ENCODE peak calls at places on chromosomes 3 and 15, in ten cellular contexts. One of them, this sample, is unnamed.

GRCh38 chr3:8733332-8734094 is at the start of gene CAV3:
- DNase-seq in GM20000: no peak
- DNase-seq in nephron progenitor cell: no peak
- DNase-seq in heart right ventricle: peak; percentile 52
- DNase-seq in WERI-Rb-1: peak; percentile 47
- DNase-seq in AG09319: no peak
- DNase-seq in foreskin fibroblast: peak; percentile 29
- DNase-seq in mucosa of descending colon: no peak
- DNase-seq in cardiac fibroblast: no peak
- DNase-seq in WTC11: no peak
- DNase-seq in this sample: no peak

GRCh38 chr3:78919021-78919755 is 848.6 kb downstream of the ROBO1 start:
- DNase-seq in heart right ventricle: no peak
- DNase-seq in foreskin fibroblast: peak; percentile 76
- DNase-seq in WTC11: no peak
- DNase-seq in WERI-Rb-1: no peak
- DNase-seq in cardiac fibroblast: peak; percentile 97
- DNase-seq in AG09319: peak; percentile 52
- DNase-seq in mucosa of descending colon: no peak
- DNase-seq in nephron progenitor cell: no peak
- DNase-seq in GM20000: peak; percentile 21
- DNase-seq in this sample: no peak

GRCh38 chr3:42205800-42206514 is 60.0 kb downstream of the CCK start:
- DNase-seq in WERI-Rb-1: no peak
- DNase-seq in WTC11: no peak
- DNase-seq in GM20000: peak; percentile 73
- DNase-seq in heart right ventricle: no peak
- DNase-seq in cardiac fibroblast: no peak
- DNase-seq in mucosa of descending colon: no peak
- DNase-seq in nephron progenitor cell: no peak
- DNase-seq in foreskin fibroblast: no peak
- DNase-seq in AG09319: no peak
- DNase-seq in this sample: no peak

GRCh38 chr3:46483799-46484198 is 14.0 kb upstream of the RTP3 start:
- DNase-seq in WTC11: no peak
- DNase-seq in heart right ventricle: no peak
- DNase-seq in WERI-Rb-1: no peak
- DNase-seq in cardiac fibroblast: no peak
- DNase-seq in nephron progenitor cell: no peak
- DNase-seq in AG09319: no peak
- DNase-seq in GM20000: no peak
- DNase-seq in mucosa of descending colon: no peak
- DNase-seq in foreskin fibroblast: no peak
- DNase-seq in this sample: no peak

GRCh38 chr3:51712963-51713362 is 6.1 kb downstream of the GRM2 start:
- DNase-seq in foreskin fibroblast: no peak
- DNase-seq in WERI-Rb-1: no peak
- DNase-seq in cardiac fibroblast: no peak
- DNase-seq in GM20000: no peak
- DNase-seq in heart right ventricle: no peak
- DNase-seq in WTC11: peak; percentile 2
- DNase-seq in AG09319: no peak
- DNase-seq in nephron progenitor cell: no peak
- DNase-seq in mucosa of descending colon: no peak
- DNase-seq in this sample: no peak

GRCh38 chr3:166685246-166685645 is 694.9 kb downstream of the ZBBX start:
- DNase-seq in mucosa of descending colon: no peak
- DNase-seq in foreskin fibroblast: no peak
- DNase-seq in WTC11: no peak
- DNase-seq in WERI-Rb-1: no peak
- DNase-seq in GM20000: no peak
- DNase-seq in heart right ventricle: no peak
- DNase-seq in AG09319: no peak
- DNase-seq in nephron progenitor cell: no peak
- DNase-seq in cardiac fibroblast: no peak
- DNase-seq in this sample: no peak

GRCh38 chr3:194194051-194194756 is 58.3 kb downstream of the HES1 start:
- DNase-seq in WTC11: no peak
- DNase-seq in nephron progenitor cell: no peak
- DNase-seq in foreskin fibroblast: no peak
- DNase-seq in GM20000: peak; percentile 47
- DNase-seq in heart right ventricle: no peak
- DNase-seq in WERI-Rb-1: no peak
- DNase-seq in cardiac fibroblast: no peak
- DNase-seq in mucosa of descending colon: no peak
- DNase-seq in AG09319: no peak
- DNase-seq in this sample: peak; percentile 21

GRCh38 chr15:63374686-63375520 is 6.7 kb downstream of the CA12 start:
- DNase-seq in mucosa of descending colon: no peak
- DNase-seq in foreskin fibroblast: peak; percentile 89
- DNase-seq in cardiac fibroblast: peak; percentile 80
- DNase-seq in nephron progenitor cell: no peak
- DNase-seq in WERI-Rb-1: peak; percentile 32
- DNase-seq in WTC11: no peak
- DNase-seq in GM20000: no peak
- DNase-seq in heart right ventricle: no peak
- DNase-seq in AG09319: no peak
- DNase-seq in this sample: no peak

GRCh38 chr15:52730163-52730562 is 51.0 kb upstream of the ATOSA start:
- DNase-seq in WTC11: no peak
- DNase-seq in WERI-Rb-1: no peak
- DNase-seq in nephron progenitor cell: no peak
- DNase-seq in GM20000: no peak
- DNase-seq in foreskin fibroblast: peak; percentile 88
- DNase-seq in mucosa of descending colon: no peak
- DNase-seq in AG09319: peak; percentile 41
- DNase-seq in cardiac fibroblast: peak; percentile 74
- DNase-seq in heart right ventricle: no peak
- DNase-seq in this sample: no peak

GRCh38 chr3:177104299-177104992 is 92.8 kb downstream of the TBL1XR1 start:
- DNase-seq in mucosa of descending colon: no peak
- DNase-seq in WTC11: no peak
- DNase-seq in heart right ventricle: no peak
- DNase-seq in AG09319: no peak
- DNase-seq in GM20000: no peak
- DNase-seq in nephron progenitor cell: no peak
- DNase-seq in WERI-Rb-1: peak; percentile 13
- DNase-seq in cardiac fibroblast: no peak
- DNase-seq in foreskin fibroblast: no peak
- DNase-seq in this sample: no peak

GRCh38 chr15:55742498-55742926 is 440 bp downstream of the PRTG start:
- DNase-seq in foreskin fibroblast: peak; percentile 67
- DNase-seq in nephron progenitor cell: no peak
- DNase-seq in WERI-Rb-1: peak; percentile 50
- DNase-seq in mucosa of descending colon: no peak
- DNase-seq in WTC11: no peak
- DNase-seq in AG09319: no peak
- DNase-seq in heart right ventricle: peak; percentile 34
- DNase-seq in GM20000: peak; percentile 58
- DNase-seq in cardiac fibroblast: peak; percentile 33
- DNase-seq in this sample: peak; percentile 18

GRCh38 chr3:3189102-3189727 is 9.7 kb upstream of the CRBN start:
- DNase-seq in mucosa of descending colon: no peak
- DNase-seq in WERI-Rb-1: no peak
- DNase-seq in cardiac fibroblast: no peak
- DNase-seq in heart right ventricle: no peak
- DNase-seq in foreskin fibroblast: no peak
- DNase-seq in AG09319: no peak
- DNase-seq in nephron progenitor cell: no peak
- DNase-seq in WTC11: no peak
- DNase-seq in GM20000: no peak
- DNase-seq in this sample: no peak

GRCh38 chr15:64842986-64843561 is 1.4 kb downstream of the PLEKHO2 start:
- DNase-seq in mucosa of descending colon: peak; percentile 76
- DNase-seq in nephron progenitor cell: peak; percentile 28
- DNase-seq in foreskin fibroblast: peak; percentile 81
- DNase-seq in WTC11: no peak
- DNase-seq in cardiac fibroblast: peak; percentile 69
- DNase-seq in heart right ventricle: peak; percentile 61
- DNase-seq in GM20000: peak; percentile 52
- DNase-seq in AG09319: no peak
- DNase-seq in WERI-Rb-1: peak; percentile 87
- DNase-seq in this sample: no peak

GRCh38 chr3:64131755-64132154 is 93.5 kb downstream of the PRICKLE2 start:
- DNase-seq in WTC11: no peak
- DNase-seq in heart right ventricle: no peak
- DNase-seq in cardiac fibroblast: no peak
- DNase-seq in WERI-Rb-1: peak; percentile 52
- DNase-seq in foreskin fibroblast: no peak
- DNase-seq in GM20000: no peak
- DNase-seq in nephron progenitor cell: no peak
- DNase-seq in mucosa of descending colon: no peak
- DNase-seq in AG09319: no peak
- DNase-seq in this sample: no peak

GRCh38 chr3:117609330-117609729 is 899.8 kb downstream of the TUSC7 start:
- DNase-seq in foreskin fibroblast: no peak
- DNase-seq in GM20000: no peak
- DNase-seq in nephron progenitor cell: no peak
- DNase-seq in heart right ventricle: no peak
- DNase-seq in AG09319: no peak
- DNase-seq in WERI-Rb-1: no peak
- DNase-seq in mucosa of descending colon: no peak
- DNase-seq in WTC11: no peak
- DNase-seq in cardiac fibroblast: no peak
- DNase-seq in this sample: no peak

GRCh38 chr3:117611242-117611641 is 901.7 kb downstream of the TUSC7 start:
- DNase-seq in AG09319: no peak
- DNase-seq in mucosa of descending colon: no peak
- DNase-seq in foreskin fibroblast: no peak
- DNase-seq in WTC11: no peak
- DNase-seq in cardiac fibroblast: no peak
- DNase-seq in nephron progenitor cell: no peak
- DNase-seq in heart right ventricle: no peak
- DNase-seq in GM20000: no peak
- DNase-seq in WERI-Rb-1: peak; percentile 22
- DNase-seq in this sample: no peak

GRCh38 chr3:117603097-117603496 is 893.5 kb downstream of the TUSC7 start:
- DNase-seq in foreskin fibroblast: no peak
- DNase-seq in WERI-Rb-1: no peak
- DNase-seq in mucosa of descending colon: no peak
- DNase-seq in WTC11: no peak
- DNase-seq in nephron progenitor cell: no peak
- DNase-seq in GM20000: no peak
- DNase-seq in cardiac fibroblast: no peak
- DNase-seq in AG09319: no peak
- DNase-seq in heart right ventricle: no peak
- DNase-seq in this sample: no peak

GRCh38 chr3:117610156-117610555 is 900.6 kb downstream of the TUSC7 start:
- DNase-seq in foreskin fibroblast: no peak
- DNase-seq in WERI-Rb-1: no peak
- DNase-seq in nephron progenitor cell: no peak
- DNase-seq in cardiac fibroblast: no peak
- DNase-seq in GM20000: no peak
- DNase-seq in WTC11: no peak
- DNase-seq in AG09319: no peak
- DNase-seq in mucosa of descending colon: no peak
- DNase-seq in heart right ventricle: no peak
- DNase-seq in this sample: no peak

GRCh38 chr3:117606860-117607259 is 897.3 kb downstream of the TUSC7 start:
- DNase-seq in nephron progenitor cell: no peak
- DNase-seq in WERI-Rb-1: no peak
- DNase-seq in GM20000: no peak
- DNase-seq in mucosa of descending colon: no peak
- DNase-seq in AG09319: no peak
- DNase-seq in foreskin fibroblast: no peak
- DNase-seq in cardiac fibroblast: no peak
- DNase-seq in heart right ventricle: no peak
- DNase-seq in WTC11: no peak
- DNase-seq in this sample: no peak
- TF ChIP-seq CTCF in nephron progenitor cell: no peak
- TF ChIP-seq CTCF in WERI-Rb-1: no peak
- TF ChIP-seq CTCF in GM20000: no peak
- TF ChIP-seq CTCF in mucosa of descending colon: no peak
- TF ChIP-seq CTCF in AG09319: no peak
- TF ChIP-seq CTCF in foreskin fibroblast: no peak
- TF ChIP-seq CTCF in cardiac fibroblast: no peak
- TF ChIP-seq CTCF in heart right ventricle: no peak
- TF ChIP-seq CTCF in WTC11: no peak
- TF ChIP-seq CTCF in this sample: no peak

DNA sequence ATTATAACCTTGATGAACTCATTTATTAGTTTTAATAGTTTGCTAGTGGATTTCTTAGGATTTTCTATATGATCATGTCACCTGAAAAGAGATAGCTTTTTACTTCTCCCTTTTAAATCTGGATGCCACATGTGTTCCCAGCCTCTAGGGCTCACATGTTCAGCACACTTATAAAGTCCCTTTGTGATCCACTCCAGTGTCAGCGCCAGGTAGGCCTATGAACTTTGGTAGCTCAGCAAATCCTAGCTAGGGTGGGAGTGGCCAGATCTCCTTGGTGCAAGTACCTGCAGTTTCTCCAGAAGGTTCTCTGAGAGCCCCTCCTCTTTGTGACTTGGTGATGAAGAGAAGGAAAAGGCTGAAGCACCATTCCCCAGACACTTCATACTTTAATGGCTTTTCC is 8.7 kb downstream of the FETUB start:
- DNase-seq in cardiac fibroblast: no peak
- DNase-seq in WERI-Rb-1: no peak
- DNase-seq in foreskin fibroblast: no peak
- DNase-seq in heart right ventricle: no peak
- DNase-seq in WTC11: no peak
- DNase-seq in mucosa of descending colon: no peak
- DNase-seq in GM20000: no peak
- DNase-seq in AG09319: no peak
- DNase-seq in nephron progenitor cell: no peak
- DNase-seq in this sample: no peak
- TF ChIP-seq CTCF in cardiac fibroblast: no peak
- TF ChIP-seq CTCF in WERI-Rb-1: no peak
- TF ChIP-seq CTCF in foreskin fibroblast: no peak
- TF ChIP-seq CTCF in heart right ventricle: no peak
- TF ChIP-seq CTCF in WTC11: no peak
- TF ChIP-seq CTCF in mucosa of descending colon: no peak
- TF ChIP-seq CTCF in GM20000: no peak
- TF ChIP-seq CTCF in AG09319: no peak
- TF ChIP-seq CTCF in nephron progenitor cell: no peak
- TF ChIP-seq CTCF in this sample: no peak

DNA sequence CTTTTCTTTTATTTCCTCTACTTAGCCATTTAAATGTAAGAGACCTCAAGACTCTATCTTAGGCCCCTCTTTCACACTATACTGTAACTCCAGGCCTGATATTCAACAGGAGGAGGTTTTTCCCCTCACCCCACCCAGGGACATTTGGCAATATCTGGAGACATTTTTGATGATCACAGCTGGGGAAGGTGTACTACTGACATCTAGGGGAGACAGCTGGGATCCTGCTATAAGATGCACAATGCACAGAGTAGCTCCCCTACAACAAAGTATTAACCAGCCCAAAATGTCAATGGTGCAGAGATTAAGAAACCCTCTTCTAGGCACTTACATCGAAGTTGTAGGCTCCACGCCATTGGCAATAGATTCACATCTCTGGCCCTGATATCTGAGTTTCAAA is 517.5 kb upstream of the UBE2E2 start:
- DNase-seq in AG09319: no peak
- DNase-seq in GM20000: no peak
- DNase-seq in cardiac fibroblast: peak; percentile 15
- DNase-seq in WTC11: no peak
- DNase-seq in heart right ventricle: no peak
- DNase-seq in WERI-Rb-1: no peak
- DNase-seq in nephron progenitor cell: no peak
- DNase-seq in mucosa of descending colon: no peak
- DNase-seq in foreskin fibroblast: peak; percentile 64
- DNase-seq in this sample: no peak
- TF ChIP-seq CTCF in AG09319: peak; percentile 25
- TF ChIP-seq CTCF in GM20000: no peak
- TF ChIP-seq CTCF in cardiac fibroblast: peak; percentile 33
- TF ChIP-seq CTCF in WTC11: no peak
- TF ChIP-seq CTCF in heart right ventricle: no peak
- TF ChIP-seq CTCF in WERI-Rb-1: peak; percentile 63
- TF ChIP-seq CTCF in nephron progenitor cell: no peak
- TF ChIP-seq CTCF in mucosa of descending colon: no peak
- TF ChIP-seq CTCF in foreskin fibroblast: no peak
- TF ChIP-seq CTCF in this sample: no peak

GRCh38 chr3:129403450-129403849 is 25.0 kb downstream of the EFCAB12 start:
- DNase-seq in nephron progenitor cell: no peak
- DNase-seq in cardiac fibroblast: no peak
- DNase-seq in GM20000: no peak
- DNase-seq in WTC11: no peak
- DNase-seq in foreskin fibroblast: no peak
- DNase-seq in heart right ventricle: no peak
- DNase-seq in AG09319: no peak
- DNase-seq in WERI-Rb-1: no peak
- DNase-seq in mucosa of descending colon: no peak
- DNase-seq in this sample: no peak
- TF ChIP-seq CTCF in nephron progenitor cell: no peak
- TF ChIP-seq CTCF in cardiac fibroblast: no peak
- TF ChIP-seq CTCF in GM20000: no peak
- TF ChIP-seq CTCF in WTC11: no peak
- TF ChIP-seq CTCF in foreskin fibroblast: no peak
- TF ChIP-seq CTCF in heart right ventricle: no peak
- TF ChIP-seq CTCF in AG09319: no peak
- TF ChIP-seq CTCF in WERI-Rb-1: no peak
- TF ChIP-seq CTCF in mucosa of descending colon: no peak
- TF ChIP-seq CTCF in this sample: no peak